ENCODE peak calls at places on chromosomes 4 and X, in ten cellular contexts. J, S, L, Z, Y, T, H, I, C and N are unnamed samples.
A peak's percentile ranks its signal among the peaks of the same experiment; 100 is the strongest.

GRCh38 chr4:188986271-188986689 is 847.0 kb downstream of the TRIML1 start:
- DNase-seq in J (peak; percentile 1), S (no peak), L (no peak), Z (no peak), Y (no peak), T (no peak), H (no peak), I (no peak), C (no peak), N (no peak)

GRCh38 chr4:30605616-30606015 is 114.6 kb upstream of the PCDH7 start:
- DNase-seq in J (no peak), S (no peak), L (no peak), Z (no peak), Y (no peak), T (no peak), H (no peak), I (no peak), C (no peak), N (no peak)

GRCh38 chr4:623914-624626 is 1.3 kb upstream of the PDE6B start:
- DNase-seq in J (no peak), S (no peak), L (no peak), Z (no peak), Y (no peak), T (no peak), H (no peak), I (no peak), C (no peak), N (no peak)

GRCh38 chr4:74418063-74418670 is 26.8 kb upstream of the AREG start:
- DNase-seq in J (no peak), S (no peak), L (no peak), Z (no peak), Y (no peak), T (no peak), H (no peak), I (no peak), C (no peak), N (no peak)

GRCh38 chr4:47855350-47855749 is 17.5 kb upstream of the CORIN start:
- DNase-seq in J (no peak), S (no peak), L (no peak), Z (no peak), Y (no peak), T (no peak), H (no peak), I (no peak), C (no peak), N (no peak)

GRCh38 chrX:120120223-120120622 is 4.5 kb upstream of the RHOXF1 start:
- DNase-seq in J (no peak), S (no peak), L (no peak), Z (no peak), Y (no peak), T (no peak), H (no peak), I (no peak), C (no peak), N (no peak)

GRCh38 chr4:8409271-8410065 is 31.1 kb downstream of the ACOX3 start:
- DNase-seq in J (no peak), S (no peak), L (no peak), Z (peak; percentile 51), Y (no peak), T (peak; percentile 77), H (no peak), I (peak; percentile 63), C (no peak), N (peak; percentile 45)

GRCh38 chr4:86755388-86755787 is 93.8 kb downstream of the SLC10A6 start:
- DNase-seq in J (no peak), S (no peak), L (no peak), Z (no peak), Y (no peak), T (no peak), H (no peak), I (no peak), C (no peak), N (no peak)

GRCh38 chr4:149823770-149824221 is 8.2 kb upstream of the IQCM start:
- DNase-seq in J (no peak), S (no peak), L (no peak), Z (no peak), Y (no peak), T (no peak), H (no peak), I (no peak), C (no peak), N (no peak)

GRCh38 chr4:46986922-46987638 is 6.3 kb downstream of the GABRA4 start:
- DNase-seq in J (no peak), S (no peak), L (no peak), Z (no peak), Y (no peak), T (no peak), H (no peak), I (no peak), C (no peak), N (no peak)

GRCh38 chr4:8182858-8183725 is 16.0 kb upstream of the SH3TC1 start:
- DNase-seq in J (no peak), S (peak; percentile 84), L (peak; percentile 47), Z (peak; percentile 93), Y (no peak), T (peak; percentile 77), H (no peak), I (peak; percentile 89), C (no peak), N (peak; percentile 91)

GRCh38 chr4:80045831-80046230 is 27.2 kb downstream of the ANTXR2 start:
- DNase-seq in J (no peak), S (no peak), L (no peak), Z (no peak), Y (no peak), T (no peak), H (no peak), I (no peak), C (no peak), N (no peak)

GRCh38 chr4:181952478-181952877 is 290.7 kb upstream of the TENM3 start:
- DNase-seq in J (no peak), S (no peak), L (no peak), Z (peak; percentile 25), Y (no peak), T (no peak), H (no peak), I (no peak), C (no peak), N (no peak)

GRCh38 chr4:13642576-13642975 is 15.1 kb upstream of the BOD1L1 start:
- DNase-seq in J (no peak), S (no peak), L (peak; percentile 52), Z (no peak), Y (no peak), T (no peak), H (no peak), I (peak; percentile 28), C (no peak), N (no peak)

GRCh38 chr4:131499139-131499873 is 1649.8 kb upstream of the PCDH10 start:
- DNase-seq in J (no peak), S (no peak), L (no peak), Z (no peak), Y (no peak), T (no peak), H (no peak), I (no peak), C (no peak), N (no peak)

GRCh38 chr4:129455462-129455861 is 359.5 kb downstream of the C4orf33 start:
- DNase-seq in J (no peak), S (no peak), L (no peak), Z (no peak), Y (no peak), T (no peak), H (no peak), I (no peak), C (no peak), N (no peak)

GRCh38 chrX:18146954-18147353 is 73.7 kb downstream of the BEND2 start:
- DNase-seq in J (peak; percentile 1), S (no peak), L (no peak), Z (no peak), Y (no peak), T (peak; percentile 25), H (no peak), I (no peak), C (no peak), N (no peak)

GRCh38 chr4:4333265-4333706 is 43.2 kb downstream of the ZBTB49 start:
- DNase-seq in J (no peak), S (no peak), L (peak; percentile 48), Z (peak; percentile 26), Y (no peak), T (no peak), H (no peak), I (peak; percentile 49), C (no peak), N (peak; percentile 27)

GRCh38 chr4:4881432-4881831 is 22.0 kb downstream of the MSX1 start:
- DNase-seq in J (no peak), S (no peak), L (no peak), Z (no peak), Y (no peak), T (no peak), H (no peak), I (no peak), C (no peak), N (no peak)

GRCh38 chr4:187711586-187711985 is 284.0 kb upstream of the ZFP42 start:
- DNase-seq in J (no peak), S (no peak), L (no peak), Z (no peak), Y (no peak), T (no peak), H (no peak), I (no peak), C (no peak), N (no peak)
- TF ChIP-seq EP300 in J (no peak), S (no peak), L (no peak), Z (no peak), Y (no peak), T (no peak), H (no peak), I (no peak), C (no peak), N (no peak)

DNA sequence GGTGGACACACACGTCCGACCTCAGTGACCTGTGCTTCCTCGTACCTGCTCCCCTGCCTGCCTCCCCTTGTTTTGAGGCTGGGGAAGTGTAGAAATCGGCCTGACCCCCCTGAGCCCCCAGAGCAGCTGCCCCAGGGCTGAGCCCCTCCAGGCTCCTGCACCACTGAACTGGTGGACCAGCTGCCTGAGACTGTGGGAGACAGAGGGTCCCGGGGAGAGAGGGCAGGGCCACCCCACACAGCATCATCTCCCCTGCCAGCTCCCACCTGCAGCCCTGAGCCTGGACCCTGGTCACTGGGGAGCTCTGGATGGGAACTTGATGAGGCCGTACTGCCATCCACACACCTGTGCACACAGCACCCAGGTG is 15.0 kb upstream of the NAT8L start:
- DNase-seq in J (no peak), S (no peak), L (no peak), Z (no peak), Y (no peak), T (no peak), H (no peak), I (no peak), C (peak; percentile 52), N (no peak)
- H3K27me3 ChIP-seq in J (peaks cover 8% of the 10 kb centered on the region), S (peaks cover 79% of the 10 kb centered on the region), L (peaks cover 4% of the 10 kb centered on the region), Z (peaks cover 50% of the 10 kb centered on the region), Y (peaks cover 3% of the 10 kb centered on the region), T (no peaks in the 10 kb centered on the region), H (peaks cover 43% of the 10 kb centered on the region), I (peaks cover 85% of the 10 kb centered on the region), C (peaks cover 83% of the 10 kb centered on the region), N (peaks cover 34% of the 10 kb centered on the region)

GRCh38 chrX:31199770-31200114 is 127.9 kb upstream of the FTHL17 start:
- DNase-seq in J (peak; percentile 59), S (no peak), L (no peak), Z (peak; percentile 22), Y (no peak), T (no peak), H (no peak), I (peak; percentile 70), C (no peak), N (no peak)
- TF ChIP-seq POLR2A in J (no peak), S (no peak), L (no peak), Z (no peak), Y (no peak), T (no peak), H (no peak), I (no peak), C (no peak), N (no peak)

GRCh38 chrX:2638279-2638678 is 52.8 kb upstream of the CD99 start:
- DNase-seq in J (no peak), S (no peak), L (no peak), Z (no peak), Y (no peak), T (no peak), H (no peak), I (no peak), C (no peak), N (no peak)
- TF ChIP-seq EP300 in J (no peak), S (no peak), L (no peak), Z (no peak), Y (no peak), T (no peak), H (no peak), I (no peak), C (no peak), N (no peak)